ENCODE peak calls at places on chromosomes 7 and 10, in four cellular contexts. One of them, this sample, is unnamed.

GRCh38 chr10:62813981-62814380 is 2.2 kb downstream of the EGR2 start:
- DNase-seq in GM13976: no peak
- DNase-seq in left ventricle myocardium inferior: no peak
- DNase-seq in endothelial cell: no peak
- DNase-seq in this sample: no peak

GRCh38 chr7:479115-479947 is 40.3 kb downstream of the PDGFA start:
- DNase-seq in left ventricle myocardium inferior: peak
- DNase-seq in GM13976: no peak
- DNase-seq in endothelial cell: no peak
- DNase-seq in this sample: no peak

GRCh38 chr10:3735175-3735574 is 49.8 kb downstream of the KLF6 start:
- DNase-seq in GM13976: no peak
- DNase-seq in left ventricle myocardium inferior: no peak
- DNase-seq in endothelial cell: no peak
- DNase-seq in this sample: peak

GRCh38 chr10:29970576-29970975 is 88.8 kb downstream of the JCAD start:
- DNase-seq in endothelial cell: no peak
- DNase-seq in GM13976: no peak
- DNase-seq in left ventricle myocardium inferior: no peak
- DNase-seq in this sample: no peak

GRCh38 chr10:31399631-31400030 is 80.6 kb downstream of the ZEB1 start:
- DNase-seq in left ventricle myocardium inferior: peak
- DNase-seq in GM13976: no peak
- DNase-seq in endothelial cell: no peak
- DNase-seq in this sample: no peak

GRCh38 chr10:127922675-127923366 is 15.9 kb downstream of the PTPRE start:
- DNase-seq in endothelial cell: no peak
- DNase-seq in left ventricle myocardium inferior: peak
- DNase-seq in GM13976: no peak
- DNase-seq in this sample: no peak

GRCh38 chr7:130137207-130137606 is 66.9 kb downstream of the KLHDC10 start:
- DNase-seq in left ventricle myocardium inferior: no peak
- DNase-seq in endothelial cell: no peak
- DNase-seq in GM13976: no peak
- DNase-seq in this sample: no peak

GRCh38 chr10:5585517-5586222 is 60.9 kb downstream of the CALML3 start:
- DNase-seq in left ventricle myocardium inferior: no peak
- DNase-seq in endothelial cell: no peak
- DNase-seq in GM13976: no peak
- DNase-seq in this sample: no peak

GRCh38 chr7:35726654-35727053 is 31.7 kb upstream of the HERPUD2 start:
- DNase-seq in endothelial cell: no peak
- DNase-seq in left ventricle myocardium inferior: no peak
- DNase-seq in GM13976: no peak
- DNase-seq in this sample: no peak

GRCh38 chr7:101564778-101565211 is 64.3 kb downstream of the MYL10 start:
- DNase-seq in left ventricle myocardium inferior: no peak
- DNase-seq in GM13976: no peak
- DNase-seq in endothelial cell: no peak
- DNase-seq in this sample: no peak

GRCh38 chr10:96512997-96513685 is 585 bp downstream of the TLL2 start:
- DNase-seq in left ventricle myocardium inferior: peak
- DNase-seq in GM13976: no peak
- DNase-seq in endothelial cell: no peak
- DNase-seq in this sample: peak

GRCh38 chr7:92830532-92831110 is 5.8 kb downstream of the CDK6 start:
- DNase-seq in GM13976: no peak
- DNase-seq in left ventricle myocardium inferior: no peak
- DNase-seq in endothelial cell: no peak
- DNase-seq in this sample: no peak

GRCh38 chr10:103727546-103727963 is 127.8 kb downstream of the SH3PXD2A start:
- DNase-seq in left ventricle myocardium inferior: peak
- DNase-seq in GM13976: no peak
- DNase-seq in endothelial cell: no peak
- DNase-seq in this sample: no peak

GRCh38 chr10:99339077-99339476 is 9.9 kb downstream of the CNNM1 start:
- DNase-seq in left ventricle myocardium inferior: no peak
- DNase-seq in endothelial cell: no peak
- DNase-seq in GM13976: no peak
- DNase-seq in this sample: no peak

GRCh38 chr10:119029613-119030420 is at the start of gene NANOS1:
- DNase-seq in GM13976: no peak
- DNase-seq in left ventricle myocardium inferior: no peak
- DNase-seq in endothelial cell: peak
- DNase-seq in this sample: peak

GRCh38 chr10:62258926-62259325 is 9.7 kb downstream of the RTKN2 start:
- DNase-seq in left ventricle myocardium inferior: no peak
- DNase-seq in GM13976: no peak
- DNase-seq in endothelial cell: no peak
- DNase-seq in this sample: no peak

GRCh38 chr7:105589221-105590077 is 8.2 kb upstream of the EFCAB10 start:
- DNase-seq in GM13976: peak
- DNase-seq in left ventricle myocardium inferior: peak
- DNase-seq in endothelial cell: peak
- DNase-seq in this sample: peak

GRCh38 chr7:76383089-76383944 is 24.5 kb upstream of the YWHAG start:
- DNase-seq in endothelial cell: no peak
- DNase-seq in GM13976: no peak
- DNase-seq in left ventricle myocardium inferior: no peak
- DNase-seq in this sample: no peak

GRCh38 chr7:17651926-17652385 is 288.3 kb downstream of the SNX13 start:
- DNase-seq in left ventricle myocardium inferior: no peak
- DNase-seq in GM13976: no peak
- DNase-seq in endothelial cell: no peak
- DNase-seq in this sample: no peak

GRCh38 chr10:125146791-125147604 is 13.4 kb downstream of the CTBP2 start:
- DNase-seq in left ventricle myocardium inferior: no peak
- DNase-seq in endothelial cell: no peak
- DNase-seq in GM13976: peak
- DNase-seq in this sample: no peak

GRCh38 chr7:65812281-65812680 is 60.6 kb upstream of the VKORC1L1 start:
- DNase-seq in endothelial cell: no peak
- DNase-seq in left ventricle myocardium inferior: no peak
- DNase-seq in GM13976: no peak
- DNase-seq in this sample: no peak

GRCh38 chr10:69533658-69534057 is 39.6 kb downstream of the NEUROG3 start:
- DNase-seq in left ventricle myocardium inferior: no peak
- DNase-seq in endothelial cell: no peak
- DNase-seq in GM13976: no peak
- DNase-seq in this sample: no peak

GRCh38 chr7:101815826-101816488 is 1.5 kb upstream of the CUX1 start:
- DNase-seq in GM13976: peak
- DNase-seq in endothelial cell: peak
- DNase-seq in left ventricle myocardium inferior: peak
- DNase-seq in this sample: peak

GRCh38 chr10:121092341-121093099 is 241.4 kb downstream of the WDR11 start:
- DNase-seq in endothelial cell: no peak
- DNase-seq in left ventricle myocardium inferior: no peak
- DNase-seq in GM13976: no peak
- DNase-seq in this sample: no peak

GRCh38 chr10:116829711-116830110 is 19.6 kb upstream of the ENO4 start:
- DNase-seq in left ventricle myocardium inferior: no peak
- DNase-seq in endothelial cell: no peak
- DNase-seq in GM13976: no peak
- DNase-seq in this sample: no peak

GRCh38 chr10:129059977-129060376 is 407.1 kb upstream of the MGMT start:
- DNase-seq in GM13976: no peak
- DNase-seq in left ventricle myocardium inferior: no peak
- DNase-seq in endothelial cell: no peak
- DNase-seq in this sample: no peak

GRCh38 chr7:127392182-127392565 is 334 bp downstream of the ZNF800 start:
- DNase-seq in endothelial cell: peak
- DNase-seq in GM13976: peak
- DNase-seq in left ventricle myocardium inferior: peak
- DNase-seq in this sample: peak

GRCh38 chr7:26398436-26399308 is 107.0 kb downstream of the SNX10 start:
- DNase-seq in left ventricle myocardium inferior: peak
- DNase-seq in GM13976: peak
- DNase-seq in endothelial cell: peak
- DNase-seq in this sample: peak

GRCh38 chr10:95513008-95513589 is 48.1 kb downstream of the SORBS1 start:
- DNase-seq in GM13976: no peak
- DNase-seq in endothelial cell: no peak
- DNase-seq in left ventricle myocardium inferior: no peak
- DNase-seq in this sample: no peak

GRCh38 chr7:104341545-104341944 is 13.1 kb downstream of the LHFPL3 start:
- DNase-seq in left ventricle myocardium inferior: no peak
- DNase-seq in GM13976: no peak
- DNase-seq in endothelial cell: peak
- DNase-seq in this sample: peak

GRCh38 chr10:103761075-103761920 is 94.1 kb downstream of the SH3PXD2A start:
- DNase-seq in endothelial cell: no peak
- DNase-seq in GM13976: no peak
- DNase-seq in left ventricle myocardium inferior: no peak
- DNase-seq in this sample: no peak

GRCh38 chr7:152383341-152384234 is 52.2 kb downstream of the KMT2C start:
- DNase-seq in left ventricle myocardium inferior: no peak
- DNase-seq in endothelial cell: no peak
- DNase-seq in GM13976: no peak
- DNase-seq in this sample: peak

GRCh38 chr10:74949434-74949833 is 123.0 kb downstream of the KAT6B start:
- DNase-seq in left ventricle myocardium inferior: no peak
- DNase-seq in GM13976: no peak
- DNase-seq in endothelial cell: no peak
- DNase-seq in this sample: no peak

GRCh38 chr10:6014241-6014761 is 37.0 kb upstream of the IL15RA start:
- DNase-seq in endothelial cell: peak
- DNase-seq in left ventricle myocardium inferior: no peak
- DNase-seq in GM13976: peak
- DNase-seq in this sample: peak

GRCh38 chr7:22672892-22673637 is 53.9 kb upstream of the IL6 start:
- DNase-seq in left ventricle myocardium inferior: no peak
- DNase-seq in endothelial cell: no peak
- DNase-seq in GM13976: no peak
- DNase-seq in this sample: no peak

GRCh38 chr7:73703985-73704639 is 15.4 kb downstream of the STX1A start:
- DNase-seq in endothelial cell: peak
- DNase-seq in left ventricle myocardium inferior: peak
- DNase-seq in GM13976: peak
- DNase-seq in this sample: peak

GRCh38 chr7:130430841-130431713 is 9.7 kb downstream of the CEP41 start:
- DNase-seq in GM13976: peak
- DNase-seq in left ventricle myocardium inferior: peak
- DNase-seq in endothelial cell: no peak
- DNase-seq in this sample: no peak

GRCh38 chr7:152504816-152505215 is 69.0 kb upstream of the KMT2C start:
- DNase-seq in endothelial cell: no peak
- DNase-seq in GM13976: no peak
- DNase-seq in left ventricle myocardium inferior: no peak
- DNase-seq in this sample: no peak

GRCh38 chr7:130473877-130474276 is 18.0 kb upstream of the MEST start:
- DNase-seq in GM13976: no peak
- DNase-seq in endothelial cell: no peak
- DNase-seq in left ventricle myocardium inferior: no peak
- DNase-seq in this sample: no peak

GRCh38 chr7:96952974-96953391 is 52.4 kb upstream of the DLX6 start:
- DNase-seq in left ventricle myocardium inferior: no peak
- DNase-seq in endothelial cell: no peak
- DNase-seq in GM13976: no peak
- DNase-seq in this sample: no peak

GRCh38 chr7:116464375-116464774 is 35.2 kb upstream of the CAV2 start:
- DNase-seq in endothelial cell: no peak
- DNase-seq in left ventricle myocardium inferior: no peak
- DNase-seq in GM13976: no peak
- DNase-seq in this sample: no peak

GRCh38 chr7:116463956-116464355 is 35.6 kb upstream of the CAV2 start:
- DNase-seq in endothelial cell: no peak
- DNase-seq in left ventricle myocardium inferior: no peak
- DNase-seq in GM13976: no peak
- DNase-seq in this sample: no peak

GRCh38 chr7:116465125-116465524 is 34.4 kb upstream of the CAV2 start:
- DNase-seq in left ventricle myocardium inferior: no peak
- DNase-seq in GM13976: no peak
- DNase-seq in endothelial cell: no peak
- DNase-seq in this sample: no peak

DNA sequence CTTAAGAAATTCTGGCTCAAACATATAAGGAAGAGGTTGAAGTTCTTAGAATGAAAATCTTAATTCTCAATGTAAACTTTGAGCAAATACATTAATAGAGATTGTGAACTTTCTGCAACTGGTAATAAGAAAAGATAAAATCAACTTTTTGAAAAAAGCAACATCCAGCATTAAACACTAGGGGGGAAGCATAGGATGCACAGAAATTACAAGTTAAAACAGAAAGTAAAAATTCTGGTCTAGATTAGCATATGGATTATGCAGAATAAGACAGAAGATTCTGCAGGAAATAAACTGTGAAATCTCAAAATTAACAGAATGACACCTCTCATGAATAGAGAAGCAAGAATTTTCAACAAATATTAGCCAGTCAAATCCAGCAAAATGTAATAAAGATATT is 38.0 kb upstream of the CAV2 start:
- DNase-seq in endothelial cell: no peak
- DNase-seq in GM13976: no peak
- DNase-seq in left ventricle myocardium inferior: no peak
- DNase-seq in this sample: no peak
- TF ChIP-seq CTCF in endothelial cell: peak
- TF ChIP-seq CTCF in GM13976: no peak
- TF ChIP-seq CTCF in left ventricle myocardium inferior: no peak
- TF ChIP-seq CTCF in this sample: no peak

GRCh38 chr10:82150123-82150900 is 275.3 kb downstream of the NRG3 start:
- DNase-seq in endothelial cell: peak
- DNase-seq in left ventricle myocardium inferior: no peak
- DNase-seq in GM13976: peak
- DNase-seq in this sample: peak
- TF ChIP-seq CTCF in endothelial cell: peak
- TF ChIP-seq CTCF in left ventricle myocardium inferior: peak
- TF ChIP-seq CTCF in GM13976: peak
- TF ChIP-seq CTCF in this sample: no peak

GRCh38 chr10:44990302-44990655 is 10.4 kb upstream of the ZNF22 start:
- DNase-seq in endothelial cell: peak
- DNase-seq in GM13976: no peak
- DNase-seq in left ventricle myocardium inferior: no peak
- DNase-seq in this sample: no peak
- TF ChIP-seq CTCF in endothelial cell: no peak
- TF ChIP-seq CTCF in GM13976: peak
- TF ChIP-seq CTCF in left ventricle myocardium inferior: peak
- TF ChIP-seq CTCF in this sample: no peak

DNA sequence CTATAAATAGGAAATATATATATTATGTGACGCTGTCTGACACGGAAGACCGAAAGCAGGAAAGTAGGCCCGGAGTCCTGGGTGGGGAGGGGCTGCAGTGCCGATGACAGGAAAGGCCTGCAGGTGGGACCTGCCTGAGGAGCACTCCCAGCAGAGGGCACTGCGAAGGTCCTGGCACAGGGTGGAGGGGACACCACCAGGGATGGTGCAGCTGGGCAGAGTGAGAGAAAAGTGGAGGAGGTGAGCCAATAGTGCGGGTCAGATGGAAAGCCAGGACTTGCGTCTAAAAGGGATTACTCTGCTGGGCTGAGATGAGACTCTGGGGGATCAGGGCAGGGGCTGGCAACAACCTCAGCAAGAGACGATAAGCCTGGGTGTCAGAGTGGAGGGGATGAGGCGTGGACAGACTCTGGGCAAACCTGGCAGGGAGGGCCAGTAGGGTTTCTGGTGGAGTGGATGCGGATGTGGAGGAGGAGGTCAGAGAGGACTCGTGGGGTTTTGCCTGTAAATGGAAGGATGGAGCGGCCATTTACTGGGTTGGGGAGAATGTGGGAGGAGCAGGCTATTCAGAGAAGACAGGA is 118.2 kb upstream of the ZNF746 start:
- DNase-seq in left ventricle myocardium inferior: peak
- DNase-seq in GM13976: no peak
- DNase-seq in endothelial cell: no peak
- DNase-seq in this sample: no peak
- TF ChIP-seq CTCF in left ventricle myocardium inferior: peak
- TF ChIP-seq CTCF in GM13976: no peak
- TF ChIP-seq CTCF in endothelial cell: no peak
- TF ChIP-seq CTCF in this sample: no peak